ENCODE peak calls at places on chromosomes 3 and 15, in four cellular contexts. T is prostate gland; O is CD4-positive, alpha-beta T cell; Z is tibial artery. K is an unnamed sample.

GRCh38 chr15:62570405-62570783 is 405.3 kb upstream of the C2CD4B start:
- DNase-seq in T (no peak), O (no peak), Z (peak), K (no peak)

GRCh38 chr3:30691249-30691880 is 85.0 kb downstream of the TGFBR2 start:
- DNase-seq in T (no peak), O (no peak), Z (no peak), K (no peak)

GRCh38 chr3:102178817-102179216 is 256.0 kb upstream of the ZPLD1 start:
- DNase-seq in T (no peak), O (no peak), Z (no peak), K (no peak)

GRCh38 chr3:151135548-151136337 is 50.3 kb downstream of the MED12L start:
- DNase-seq in T (no peak), O (peak), Z (no peak), K (no peak)

GRCh38 chr3:58117561-58118305 is 93.0 kb downstream of the DNASE1L3 start:
- DNase-seq in T (no peak), O (no peak), Z (peak), K (peak)

GRCh38 chr15:64930778-64931240 is 19.1 kb downstream of the ANKDD1A start:
- DNase-seq in T (no peak), O (no peak), Z (no peak), K (no peak)

GRCh38 chr3:138375446-138375845 is 27.1 kb downstream of the MRAS start:
- DNase-seq in T (no peak), O (no peak), Z (no peak), K (no peak)

GRCh38 chr3:114498779-114499370 is 205.0 kb downstream of the TIGIT start:
- DNase-seq in T (no peak), O (no peak), Z (no peak), K (no peak)

GRCh38 chr3:146783446-146783845 is 178.3 kb upstream of the PLSCR5 start:
- DNase-seq in T (no peak), O (no peak), Z (no peak), K (no peak)

GRCh38 chr3:50627407-50628051 is 10.6 kb downstream of the MAPKAPK3 start:
- DNase-seq in T (no peak), O (no peak), Z (no peak), K (no peak)

GRCh38 chr15:76973362-76973743 is 21.6 kb upstream of the PSTPIP1 start:
- DNase-seq in T (no peak), O (peak), Z (no peak), K (no peak)

GRCh38 chr15:55394694-55395093 is 13.5 kb downstream of the CCPG1 start:
- DNase-seq in T (no peak), O (no peak), Z (no peak), K (no peak)

GRCh38 chr3:13013151-13013561 is 60.1 kb downstream of the IQSEC1 start:
- DNase-seq in T (no peak), O (no peak), Z (no peak), K (no peak)

GRCh38 chr3:66480666-66481065 is 20.2 kb downstream of the LRIG1 start:
- DNase-seq in T (no peak), O (no peak), Z (no peak), K (no peak)

GRCh38 chr15:77282333-77282732 is 137.6 kb downstream of the PEAK1 start:
- DNase-seq in T (no peak), O (no peak), Z (peak), K (no peak)

GRCh38 chr3:20321391-20322047 is 135.5 kb upstream of the SGO1 start:
- DNase-seq in T (no peak), O (no peak), Z (no peak), K (no peak)

GRCh38 chr15:75452364-75452967 is 976 bp upstream of the SIN3A start:
- DNase-seq in T (peak), O (peak), Z (peak), K (peak)

GRCh38 chr15:92963794-92964193 is 63.7 kb downstream of the CHD2 start:
- DNase-seq in T (no peak), O (no peak), Z (no peak), K (no peak)

GRCh38 chr15:36661042-36661441 is 81.6 kb downstream of the CDIN1 start:
- DNase-seq in T (no peak), O (no peak), Z (no peak), K (no peak)

GRCh38 chr3:73523661-73524060 is 101.1 kb downstream of the PDZRN3 start:
- DNase-seq in T (no peak), O (no peak), Z (no peak), K (no peak)

GRCh38 chr3:194537732-194538247 is 51.0 kb upstream of the ATP13A3 start:
- DNase-seq in T (peak), O (no peak), Z (no peak), K (no peak)

GRCh38 chr3:115975353-115975752 is 352.0 kb downstream of the GAP43 start:
- DNase-seq in T (no peak), O (no peak), Z (no peak), K (no peak)

GRCh38 chr3:13818919-13819318 is 61.0 kb downstream of the WNT7A start:
- DNase-seq in T (no peak), O (no peak), Z (no peak), K (no peak)

GRCh38 chr3:16515885-16516420 is 2.5 kb upstream of the RFTN1 start:
- DNase-seq in T (no peak), O (no peak), Z (no peak), K (no peak)

GRCh38 chr3:126125781-126126251 is 41.9 kb upstream of the SLC41A3 start:
- DNase-seq in T (no peak), O (no peak), Z (peak), K (peak)

GRCh38 chr15:41154412-41154811 is 38.3 kb upstream of the INO80 start:
- DNase-seq in T (no peak), O (no peak), Z (no peak), K (no peak)

GRCh38 chr3:143267984-143268383 is 148.4 kb downstream of the CHST2 start:
- DNase-seq in T (no peak), O (no peak), Z (no peak), K (no peak)

GRCh38 chr3:28215407-28215806 is 26.0 kb upstream of the CMC1 start:
- DNase-seq in T (no peak), O (no peak), Z (no peak), K (no peak)

GRCh38 chr3:11282250-11283125 is 10.3 kb downstream of the ATG7 start:
- DNase-seq in T (no peak), O (no peak), Z (peak), K (no peak)

GRCh38 chr15:77841376-77841775 is 208.7 kb upstream of the LINGO1 start:
- DNase-seq in T (no peak), O (no peak), Z (no peak), K (no peak)

GRCh38 chr15:44775923-44776322 is 39.6 kb downstream of the TRIM69 start:
- DNase-seq in T (no peak), O (no peak), Z (no peak), K (no peak)

GRCh38 chr3:197458179-197458707 is 97.5 kb downstream of the BDH1 start:
- DNase-seq in T (no peak), O (peak), Z (no peak), K (no peak)

GRCh38 chr3:61940241-61940640 is 378.9 kb downstream of the PTPRG start:
- DNase-seq in T (no peak), O (no peak), Z (no peak), K (no peak)

GRCh38 chr3:61935819-61936218 is 374.4 kb downstream of the PTPRG start:
- DNase-seq in T (no peak), O (no peak), Z (no peak), K (no peak)

GRCh38 chr3:61932499-61932898 is 371.1 kb downstream of the PTPRG start:
- DNase-seq in T (no peak), O (no peak), Z (no peak), K (no peak)

GRCh38 chr3:61938878-61939549 is 377.6 kb downstream of the PTPRG start:
- DNase-seq in T (no peak), O (no peak), Z (no peak), K (no peak)

DNA sequence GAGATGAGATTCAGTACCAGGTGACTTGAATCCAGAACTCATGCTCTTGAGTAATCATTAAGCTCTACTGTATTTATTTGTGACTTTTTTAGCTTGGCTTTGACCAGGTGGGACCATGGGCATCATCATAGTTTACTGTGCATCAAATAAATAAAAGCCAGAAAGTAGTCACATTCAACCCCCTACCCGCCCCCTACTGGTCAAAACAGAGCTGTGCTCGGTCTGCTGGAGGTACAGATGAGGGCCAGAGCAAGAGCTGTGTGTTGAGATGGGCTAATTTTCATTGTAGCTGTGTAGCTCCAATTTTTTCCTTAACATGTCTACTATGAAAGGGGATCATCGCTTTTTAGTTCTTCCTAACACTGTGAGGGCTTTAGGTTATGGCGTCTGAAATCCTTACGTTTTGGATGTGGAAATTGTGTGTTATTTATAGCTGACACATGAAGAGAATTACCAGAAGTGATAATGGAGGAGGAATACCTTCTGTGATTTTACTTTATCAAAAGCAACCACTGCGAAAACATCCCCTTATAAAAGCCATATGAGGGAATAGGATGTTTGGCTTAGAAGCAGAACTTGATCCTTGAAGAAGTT is 375.1 kb downstream of the PTPRG start:
- DNase-seq in T (no peak), O (no peak), Z (no peak), K (no peak)
- TF ChIP-seq CTCF in T (no peak), O (no peak), Z (peak), K (no peak)

DNA sequence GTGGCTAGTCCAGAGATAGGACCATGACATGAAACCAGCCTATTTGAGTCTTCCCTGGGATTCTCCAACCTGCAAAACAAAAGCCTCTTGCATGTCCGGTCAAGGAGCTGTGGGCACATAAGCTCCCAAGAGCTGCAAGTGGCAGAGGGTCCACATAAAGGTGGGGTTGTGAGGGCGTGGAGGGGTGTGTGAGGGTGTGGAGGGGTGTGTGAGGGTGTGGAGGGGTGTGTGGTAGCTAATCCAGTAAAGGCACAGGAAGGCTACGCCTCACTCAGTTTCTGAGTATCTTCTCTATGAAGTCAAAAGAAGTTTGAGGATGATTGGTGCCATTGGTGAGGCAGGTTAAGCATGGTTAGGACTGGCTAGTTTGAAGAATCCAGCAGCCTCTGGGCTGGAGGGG is 259.4 kb upstream of the NSMCE3 start:
- DNase-seq in T (no peak), O (no peak), Z (no peak), K (no peak)
- TF ChIP-seq CTCF in T (no peak), O (no peak), Z (no peak), K (no peak)

GRCh38 chr15:101258238-101259144 is 6.6 kb upstream of the CHSY1 start:
- DNase-seq in T (peak), O (peak), Z (no peak), K (no peak)
- TF ChIP-seq CTCF in T (peak), O (peak), Z (peak), K (peak)

GRCh38 chr15:66077320-66077663 is 176.3 kb downstream of the MEGF11 start:
- DNase-seq in T (no peak), O (no peak), Z (no peak), K (no peak)

GRCh38 chr15:66084704-66085103 is 168.8 kb downstream of the MEGF11 start:
- DNase-seq in T (no peak), O (no peak), Z (no peak), K (no peak)

GRCh38 chr15:66078196-66078928 is 175.2 kb downstream of the MEGF11 start:
- DNase-seq in T (no peak), O (no peak), Z (no peak), K (no peak)

GRCh38 chr15:66078929-66079275 is 174.6 kb downstream of the MEGF11 start:
- DNase-seq in T (no peak), O (no peak), Z (no peak), K (no peak)

DNA sequence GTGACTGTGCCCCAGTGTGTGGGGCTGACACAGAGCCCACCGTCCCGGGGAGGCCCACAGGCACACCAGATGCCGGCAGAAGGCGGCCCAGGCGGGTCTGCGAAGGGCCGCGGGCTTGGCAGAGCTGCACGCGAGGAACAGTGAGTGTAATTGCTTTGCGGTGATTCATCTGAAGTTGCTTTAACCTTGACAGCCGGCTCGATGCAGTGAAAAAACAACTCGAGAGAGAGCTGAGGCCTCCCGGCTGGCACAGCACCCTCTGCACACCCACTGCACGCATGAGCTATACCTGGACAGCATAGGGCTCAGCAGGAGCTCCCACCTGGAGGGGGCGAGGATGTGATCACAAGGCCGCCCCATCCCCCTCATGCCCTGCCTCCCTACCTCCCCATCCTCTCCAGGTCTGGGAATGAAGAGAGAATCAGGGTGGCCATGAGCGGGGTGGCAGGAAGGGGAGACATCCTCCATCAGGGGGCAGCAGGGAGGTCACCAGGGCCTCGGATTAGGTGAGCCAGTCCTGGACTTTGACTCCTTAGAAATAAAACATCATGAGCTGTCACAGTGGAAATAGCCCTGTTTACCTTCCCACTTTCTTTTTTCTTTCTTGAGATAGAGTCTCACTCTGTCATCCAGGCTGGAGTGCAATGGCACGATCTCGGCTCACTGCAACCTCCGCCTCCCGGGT is 172.6 kb downstream of the MEGF11 start:
- DNase-seq in T (no peak), O (no peak), Z (no peak), K (no peak)
- TF ChIP-seq CTCF in T (no peak), O (no peak), Z (no peak), K (no peak)

GRCh38 chr3:79005084-79005483 is 762.7 kb downstream of the ROBO1 start:
- DNase-seq in T (no peak), O (no peak), Z (no peak), K (no peak)

GRCh38 chr3:79001255-79001654 is 766.5 kb downstream of the ROBO1 start:
- DNase-seq in T (no peak), O (no peak), Z (no peak), K (no peak)

GRCh38 chr3:79003994-79004393 is 763.8 kb downstream of the ROBO1 start:
- DNase-seq in T (no peak), O (no peak), Z (no peak), K (no peak)

GRCh38 chr3:79002465-79003372 is 765.1 kb downstream of the ROBO1 start:
- DNase-seq in T (no peak), O (no peak), Z (no peak), K (no peak)

GRCh38 chr3:79006077-79006476 is 761.7 kb downstream of the ROBO1 start:
- DNase-seq in T (no peak), O (no peak), Z (no peak), K (no peak)
- TF ChIP-seq CTCF in T (no peak), O (no peak), Z (no peak), K (no peak)